ENCODE peak calls at places on chromosomes 13 and 19, in six cellular contexts. One of them, this sample, is unnamed.

GRCh38 chr13:32528358-32528757 is 10.2 kb downstream of the N4BP2L2 start:
- DNase-seq in psoas muscle: no peak
- DNase-seq in coronary artery: no peak
- DNase-seq in lower lobe of right lung: no peak
- DNase-seq in osteoblast: no peak
- DNase-seq in lung: no peak
- DNase-seq in this sample: no peak

GRCh38 chr19:33470040-33470330 is 51.6 kb downstream of the PEPD start:
- DNase-seq in osteoblast: peak
- DNase-seq in coronary artery: no peak
- DNase-seq in psoas muscle: no peak
- DNase-seq in lung: no peak
- DNase-seq in lower lobe of right lung: peak
- DNase-seq in this sample: no peak

GRCh38 chr19:3983936-3984583 is 1.2 kb downstream of the EEF2 start:
- DNase-seq in psoas muscle: peak
- DNase-seq in osteoblast: peak
- DNase-seq in lower lobe of right lung: peak
- DNase-seq in lung: no peak
- DNase-seq in coronary artery: no peak
- DNase-seq in this sample: peak

GRCh38 chr13:101575591-101575990 is 123.1 kb downstream of the ITGBL1 start:
- DNase-seq in lower lobe of right lung: no peak
- DNase-seq in psoas muscle: no peak
- DNase-seq in lung: no peak
- DNase-seq in osteoblast: no peak
- DNase-seq in coronary artery: no peak
- DNase-seq in this sample: no peak

GRCh38 chr19:44741841-44742352 is 6.6 kb upstream of the BCL3 start:
- DNase-seq in psoas muscle: peak
- DNase-seq in lung: peak
- DNase-seq in lower lobe of right lung: peak
- DNase-seq in coronary artery: peak
- DNase-seq in osteoblast: peak
- DNase-seq in this sample: peak

GRCh38 chr19:54252243-54252642 is 4.8 kb downstream of the LILRB5 start:
- DNase-seq in lower lobe of right lung: no peak
- DNase-seq in psoas muscle: no peak
- DNase-seq in coronary artery: peak
- DNase-seq in lung: no peak
- DNase-seq in osteoblast: peak
- DNase-seq in this sample: no peak

GRCh38 chr19:14577885-14578427 is 4.9 kb upstream of the CLEC17A start:
- DNase-seq in coronary artery: no peak
- DNase-seq in osteoblast: peak
- DNase-seq in psoas muscle: no peak
- DNase-seq in lung: no peak
- DNase-seq in lower lobe of right lung: no peak
- DNase-seq in this sample: no peak

GRCh38 chr13:111459803-111460547 is 139.5 kb downstream of the TEX29 start:
- DNase-seq in lung: no peak
- DNase-seq in lower lobe of right lung: no peak
- DNase-seq in psoas muscle: no peak
- DNase-seq in osteoblast: no peak
- DNase-seq in coronary artery: peak
- DNase-seq in this sample: no peak

GRCh38 chr13:18212873-18213272 is 968.8 kb downstream of the TUBA3C start:
- DNase-seq in coronary artery: no peak
- DNase-seq in osteoblast: no peak
- DNase-seq in psoas muscle: no peak
- DNase-seq in lung: no peak
- DNase-seq in lower lobe of right lung: peak
- DNase-seq in this sample: no peak

GRCh38 chr19:35790981-35791813 is 15.8 kb downstream of the ARHGAP33 start:
- DNase-seq in lung: no peak
- DNase-seq in osteoblast: peak
- DNase-seq in lower lobe of right lung: no peak
- DNase-seq in coronary artery: no peak
- DNase-seq in psoas muscle: no peak
- DNase-seq in this sample: no peak

GRCh38 chr19:13795595-13796300 is 505 bp downstream of the ZSWIM4 start:
- DNase-seq in lower lobe of right lung: no peak
- DNase-seq in coronary artery: no peak
- DNase-seq in lung: no peak
- DNase-seq in psoas muscle: peak
- DNase-seq in osteoblast: peak
- DNase-seq in this sample: no peak

GRCh38 chr19:43152217-43152616 is 34.1 kb downstream of the PSG5 start:
- DNase-seq in lower lobe of right lung: no peak
- DNase-seq in psoas muscle: no peak
- DNase-seq in lung: no peak
- DNase-seq in osteoblast: no peak
- DNase-seq in coronary artery: no peak
- DNase-seq in this sample: no peak

GRCh38 chr19:827710-828321 is at the start of gene AZU1:
- DNase-seq in osteoblast: no peak
- DNase-seq in lower lobe of right lung: no peak
- DNase-seq in psoas muscle: peak
- DNase-seq in coronary artery: no peak
- DNase-seq in lung: no peak
- DNase-seq in this sample: no peak

DNA sequence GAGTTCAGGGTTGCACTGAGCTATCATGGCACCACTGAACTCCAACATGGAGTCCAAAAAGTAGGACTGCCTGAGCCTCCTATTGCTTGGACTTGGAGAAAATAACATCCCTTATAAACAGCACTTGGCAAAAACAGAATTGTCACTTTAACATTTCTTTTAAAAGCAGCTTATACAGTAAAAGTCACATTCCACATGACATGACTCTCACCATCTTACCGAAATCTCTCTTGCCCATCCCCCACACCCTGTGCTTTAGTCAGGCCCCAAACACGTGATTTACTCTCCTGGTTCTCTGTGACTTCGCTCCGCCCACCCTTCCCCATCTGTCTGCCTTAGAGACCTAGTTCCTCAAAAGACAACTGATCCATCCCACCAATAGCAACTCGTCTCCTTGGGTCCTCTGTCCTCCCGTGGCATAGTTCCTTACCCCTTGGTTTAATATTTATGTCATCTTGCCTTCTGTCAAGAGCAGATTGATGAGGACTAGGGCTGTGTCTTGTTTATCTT is 4.6 kb downstream of the SAFB start:
- DNase-seq in psoas muscle: peak
- DNase-seq in lung: peak
- DNase-seq in osteoblast: no peak
- DNase-seq in coronary artery: no peak
- DNase-seq in lower lobe of right lung: peak
- DNase-seq in this sample: no peak
- H3K4me3 ChIP-seq in psoas muscle: no peak
- H3K4me3 ChIP-seq in lung: no peak
- H3K4me3 ChIP-seq in osteoblast: no peak
- H3K4me3 ChIP-seq in coronary artery: no peak
- H3K4me3 ChIP-seq in lower lobe of right lung: no peak
- H3K4me3 ChIP-seq in this sample: no peak

DNA sequence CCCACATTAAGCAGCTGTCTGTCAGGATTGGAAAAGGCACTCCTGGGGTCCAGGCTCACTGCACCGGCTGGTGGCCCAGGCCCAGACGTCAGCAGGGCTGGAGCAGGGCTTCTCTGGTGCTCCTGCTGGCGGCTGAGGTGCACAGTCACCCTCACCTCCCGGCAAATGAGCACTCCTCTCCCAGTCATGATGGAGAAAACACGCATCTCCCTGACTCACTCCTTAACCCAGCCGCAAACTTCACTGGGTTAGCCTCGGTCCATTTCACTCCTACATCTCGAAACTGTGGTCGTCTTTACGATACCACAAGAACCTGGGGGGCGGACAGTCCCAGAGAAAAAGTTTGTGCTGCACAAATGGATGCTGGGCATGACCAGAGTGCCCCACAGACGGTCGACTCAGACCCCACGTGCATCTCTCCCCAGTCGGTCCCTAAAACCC is 3.3 kb upstream of the RASA3 start:
- DNase-seq in coronary artery: no peak
- DNase-seq in osteoblast: no peak
- DNase-seq in psoas muscle: peak
- DNase-seq in lower lobe of right lung: no peak
- DNase-seq in lung: no peak
- DNase-seq in this sample: no peak
- TF ChIP-seq CTCF in coronary artery: no peak
- TF ChIP-seq CTCF in osteoblast: no peak
- TF ChIP-seq CTCF in psoas muscle: no peak
- TF ChIP-seq CTCF in lower lobe of right lung: no peak
- TF ChIP-seq CTCF in lung: no peak
- TF ChIP-seq CTCF in this sample: no peak

DNA sequence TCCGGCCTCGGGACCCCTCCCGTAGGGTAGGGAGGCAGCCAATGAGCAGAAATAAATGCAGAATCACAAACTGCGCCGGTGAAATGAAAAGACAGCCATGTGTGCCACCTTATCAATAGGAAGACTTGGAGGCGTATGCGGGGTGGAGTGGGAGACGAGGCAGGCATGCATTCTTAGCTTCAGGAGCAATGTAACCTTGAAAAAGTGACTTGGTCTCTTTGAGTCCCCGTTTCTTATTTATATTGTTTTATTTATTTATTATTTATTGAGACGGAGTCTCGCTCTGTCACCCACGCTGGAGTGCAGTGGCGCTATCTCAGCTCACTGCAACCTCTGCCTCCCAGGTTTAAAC is 16.0 kb downstream of the SSC5D start:
- DNase-seq in lung: no peak
- DNase-seq in coronary artery: no peak
- DNase-seq in lower lobe of right lung: no peak
- DNase-seq in psoas muscle: no peak
- DNase-seq in osteoblast: no peak
- DNase-seq in this sample: no peak
- H3K4me3 ChIP-seq in lung: no peak
- H3K4me3 ChIP-seq in coronary artery: peak
- H3K4me3 ChIP-seq in lower lobe of right lung: peak
- H3K4me3 ChIP-seq in psoas muscle: peak
- H3K4me3 ChIP-seq in osteoblast: peak
- H3K4me3 ChIP-seq in this sample: no peak

DNA sequence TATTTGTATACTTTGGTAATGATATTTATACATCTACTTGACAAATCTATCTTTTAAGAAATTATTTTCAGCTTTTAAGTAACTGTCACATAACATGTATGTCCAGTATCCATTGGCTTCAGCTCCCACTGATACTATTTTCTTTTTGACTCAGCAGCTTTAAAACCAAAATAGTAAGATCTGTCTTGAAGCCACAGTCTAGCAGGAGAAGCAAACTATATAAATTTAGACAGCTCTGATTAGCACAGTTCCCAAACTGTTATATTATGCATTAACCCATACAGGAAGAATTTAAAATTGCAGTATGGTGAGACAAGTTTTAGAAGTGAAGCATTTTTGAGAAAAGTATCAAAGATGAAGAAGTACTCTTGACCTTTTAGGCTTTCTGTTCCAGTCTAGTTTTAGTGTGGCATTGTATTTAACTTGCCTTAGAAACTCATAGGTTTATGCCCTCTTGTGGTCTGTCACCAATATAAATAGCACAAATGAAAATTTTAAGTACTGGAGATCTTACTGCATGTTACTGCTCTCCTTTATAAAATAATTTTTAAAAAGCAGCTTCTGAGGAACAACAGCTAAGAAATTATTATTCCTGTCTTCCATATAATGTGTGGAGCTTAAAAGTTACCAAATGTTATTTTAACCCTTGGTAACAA is 24.7 kb downstream of the URI1 start:
- DNase-seq in psoas muscle: no peak
- DNase-seq in lung: no peak
- DNase-seq in coronary artery: no peak
- DNase-seq in lower lobe of right lung: no peak
- DNase-seq in osteoblast: no peak
- DNase-seq in this sample: peak
- TF ChIP-seq CTCF in psoas muscle: no peak
- TF ChIP-seq CTCF in lung: no peak
- TF ChIP-seq CTCF in coronary artery: no peak
- TF ChIP-seq CTCF in lower lobe of right lung: no peak
- TF ChIP-seq CTCF in osteoblast: peak
- TF ChIP-seq CTCF in this sample: peak